ENCODE peak calls at places on chromosomes 1 and 21, in eight cellular contexts. C is osteocyte, D is neural crest cell, Z is AG09319, Q is lung, U is GM13977, W is upper lobe of left lung, H is GM10248. V is an unnamed sample.

GRCh38 chr1:181318022-181318857 is 165.1 kb upstream of the CACNA1E start:
- DNase-seq in C (peak; percentile 77), D (peak; percentile 9), Z (no peak), Q (no peak), U (no peak), W (no peak), H (no peak), V (no peak)

GRCh38 chr21:36964832-36965719 is 1.4 kb downstream of the HLCS start:
- DNase-seq in C (no peak), D (no peak), Z (no peak), Q (no peak), U (no peak), W (no peak), H (no peak), V (no peak)

GRCh38 chr1:179178965-179179364 is 50.5 kb downstream of the ABL2 start:
- DNase-seq in C (no peak), D (no peak), Z (no peak), Q (no peak), U (no peak), W (no peak), H (no peak), V (no peak)

GRCh38 chr1:80212958-80213357 is 1206.4 kb upstream of the ADGRL4 start:
- DNase-seq in C (no peak), D (no peak), Z (no peak), Q (no peak), U (no peak), W (no peak), H (no peak), V (no peak)

GRCh38 chr21:45256021-45256911 is 31.4 kb downstream of the POFUT2 start:
- DNase-seq in C (peak; percentile 83), D (no peak), Z (no peak), Q (no peak), U (no peak), W (no peak), H (no peak), V (peak; percentile 68)

GRCh38 chr1:7768583-7768982 is 2.5 kb upstream of the VAMP3 start:
- DNase-seq in C (no peak), D (no peak), Z (no peak), Q (no peak), U (no peak), W (no peak), H (no peak), V (no peak)

GRCh38 chr1:18644469-18645171 is 14.0 kb downstream of the PAX7 start:
- DNase-seq in C (no peak), D (no peak), Z (no peak), Q (no peak), U (peak; percentile 40), W (no peak), H (no peak), V (no peak)

GRCh38 chr1:181043025-181043880 is 9.5 kb downstream of the MR1 start:
- DNase-seq in C (no peak), D (no peak), Z (no peak), Q (peak; percentile 74), U (no peak), W (peak; percentile 82), H (peak; percentile 26), V (no peak)

GRCh38 chr1:204127597-204128242 is 24.1 kb downstream of the ETNK2 start:
- DNase-seq in C (peak; percentile 88), D (peak; percentile 62), Z (peak; percentile 76), Q (peak; percentile 66), U (no peak), W (peak; percentile 68), H (no peak), V (no peak)

GRCh38 chr1:17438977-17439249 is 564 bp downstream of the RCC2 start:
- DNase-seq in C (no peak), D (no peak), Z (no peak), Q (no peak), U (peak; percentile 43), W (no peak), H (no peak), V (no peak)

GRCh38 chr21:37532868-37533780 is 166.6 kb downstream of the DYRK1A start:
- DNase-seq in C (peak; percentile 70), D (no peak), Z (no peak), Q (no peak), U (peak; percentile 32), W (peak; percentile 66), H (peak; percentile 42), V (no peak)

GRCh38 chr21:30707409-30707808 is 11.2 kb downstream of the KRTAP21-3 start:
- DNase-seq in C (no peak), D (no peak), Z (no peak), Q (no peak), U (no peak), W (no peak), H (no peak), V (no peak)

GRCh38 chr1:76866566-76866965 is 714 bp upstream of the ST6GALNAC5 start:
- DNase-seq in C (no peak), D (no peak), Z (no peak), Q (no peak), U (no peak), W (no peak), H (no peak), V (no peak)

GRCh38 chr1:47192458-47193384 is 2.9 kb upstream of the PDZK1IP1 start:
- DNase-seq in C (peak; percentile 89), D (peak; percentile 78), Z (peak; percentile 20), Q (peak; percentile 81), U (peak; percentile 73), W (peak; percentile 78), H (peak; percentile 79), V (peak; percentile 79)
- TF ChIP-seq CTCF in C (peak; percentile 90), D (peak; percentile 94), Z (no peak), Q (peak; percentile 92), U (peak; percentile 99), W (peak; percentile 92), H (peak; percentile 98), V (peak; percentile 96)

GRCh38 chr1:48362901-48363300 is 109.1 kb downstream of the SPATA6 start:
- DNase-seq in C (no peak), D (no peak), Z (no peak), Q (no peak), U (no peak), W (no peak), H (no peak), V (no peak)

GRCh38 chr1:48356901-48357300 is 115.1 kb downstream of the SPATA6 start:
- DNase-seq in C (no peak), D (no peak), Z (no peak), Q (no peak), U (no peak), W (no peak), H (no peak), V (no peak)
- TF ChIP-seq CTCF in C (peak; percentile 37), D (no peak), Z (peak; percentile 7), Q (no peak), U (no peak), W (no peak), H (no peak), V (no peak)

DNA sequence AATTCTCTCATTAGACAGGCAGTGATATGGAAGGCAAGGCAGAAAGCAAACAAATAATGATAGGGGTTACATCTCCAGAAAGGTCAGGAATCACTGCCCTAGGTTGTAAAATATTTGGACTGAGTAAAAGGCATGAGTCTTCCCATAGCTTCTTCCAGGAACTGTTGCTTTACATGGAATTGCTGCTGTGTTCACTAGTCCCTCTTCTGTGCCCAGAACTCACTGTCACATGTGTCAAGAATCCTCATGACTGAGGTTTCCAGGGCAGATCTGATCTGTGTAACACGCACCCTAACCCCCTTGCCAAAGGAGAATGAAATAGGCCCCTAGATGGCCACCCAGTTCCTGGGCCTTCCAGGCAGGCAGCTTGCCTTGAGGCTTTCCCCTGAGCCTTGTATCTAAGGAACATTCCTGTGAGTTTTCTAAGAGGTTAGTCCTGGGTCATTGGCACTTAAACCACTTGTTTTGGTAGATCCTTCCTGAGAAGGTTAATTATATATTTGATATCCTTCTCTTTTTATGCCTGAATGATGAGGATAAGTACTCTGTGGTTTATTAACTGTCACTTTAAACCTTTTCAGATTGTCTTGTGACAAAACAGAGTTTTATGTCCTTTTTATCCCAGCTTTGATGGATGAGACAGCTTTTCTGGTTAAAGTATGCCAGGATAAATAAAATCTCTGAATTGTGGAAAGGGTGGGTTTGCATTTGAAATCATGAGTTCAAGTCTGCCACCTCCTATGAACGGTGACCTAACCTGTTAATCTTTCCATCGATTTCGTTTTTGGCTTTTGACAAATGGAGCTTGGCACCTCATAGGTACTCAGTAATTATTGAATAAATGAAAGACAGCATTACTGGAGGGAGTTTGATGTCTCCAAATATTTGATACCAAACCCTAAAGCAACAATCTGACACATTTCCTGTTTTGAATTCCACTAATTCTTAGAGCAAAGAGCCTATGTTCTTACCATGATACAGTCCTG is 163.3 kb downstream of the DHRS3 start:
- DNase-seq in C (no peak), D (no peak), Z (peak; percentile 68), Q (no peak), U (no peak), W (peak; percentile 59), H (no peak), V (no peak)
- TF ChIP-seq CTCF in C (no peak), D (no peak), Z (peak; percentile 15), Q (no peak), U (no peak), W (no peak), H (no peak), V (no peak)

GRCh38 chr1:24385160-24385939 is 28.2 kb downstream of the STPG1 start:
- DNase-seq in C (no peak), D (no peak), Z (no peak), Q (peak; percentile 28), U (no peak), W (no peak), H (no peak), V (no peak)
- TF ChIP-seq CTCF in C (peak; percentile 46), D (peak; percentile 49), Z (peak; percentile 31), Q (no peak), U (peak; percentile 78), W (peak; percentile 32), H (peak; percentile 44), V (peak; percentile 60)

DNA sequence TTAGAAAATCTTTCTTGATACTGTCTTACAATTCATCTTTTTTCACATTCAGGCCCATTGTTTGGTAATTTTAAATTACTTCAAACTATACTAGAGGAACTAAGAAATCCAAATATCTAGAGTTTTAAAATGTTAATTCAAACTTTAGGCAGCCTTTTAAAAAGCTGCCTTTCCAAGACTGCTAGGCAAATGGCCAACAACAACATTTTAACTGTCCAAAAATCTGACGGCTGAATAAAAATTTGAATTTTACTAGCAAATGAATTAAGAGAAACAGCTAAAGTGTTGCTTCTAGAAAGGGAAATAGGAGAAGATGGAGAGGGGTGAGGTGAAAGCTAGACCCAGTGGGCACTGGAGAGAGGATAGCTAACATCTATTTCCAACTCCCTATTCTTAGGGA is 17.2 kb downstream of the DPYD start:
- DNase-seq in C (no peak), D (no peak), Z (no peak), Q (no peak), U (no peak), W (no peak), H (no peak), V (no peak)
- TF ChIP-seq CTCF in C (no peak), D (no peak), Z (no peak), Q (no peak), U (no peak), W (no peak), H (no peak), V (no peak)